ENCODE peak calls at places on chromosomes 13 and 19, in five cellular contexts. One of them, this sample, is unnamed.

GRCh38 chr19:35106898-35107540 is 8.6 kb upstream of the FXYD3 start:
- DNase-seq in hepatocyte: no peak
- DNase-seq in mammary epithelial cell: no peak
- DNase-seq in colonic mucosa: no peak
- DNase-seq in ovary: no peak
- DNase-seq in this sample: no peak

GRCh38 chr19:12884202-12884601 is 2.8 kb downstream of the KLF1 start:
- DNase-seq in hepatocyte: no peak
- DNase-seq in mammary epithelial cell: no peak
- DNase-seq in ovary: no peak
- DNase-seq in colonic mucosa: no peak
- DNase-seq in this sample: no peak

GRCh38 chr13:112562254-112562653 is 25.7 kb downstream of the TUBGCP3 start:
- DNase-seq in mammary epithelial cell: no peak
- DNase-seq in hepatocyte: no peak
- DNase-seq in ovary: no peak
- DNase-seq in colonic mucosa: no peak
- DNase-seq in this sample: no peak

GRCh38 chr19:54609356-54609791 is 15.9 kb downstream of the LILRA1 start:
- DNase-seq in mammary epithelial cell: no peak
- DNase-seq in hepatocyte: no peak
- DNase-seq in ovary: no peak
- DNase-seq in colonic mucosa: no peak
- DNase-seq in this sample: no peak

GRCh38 chr13:60627071-60627686 is 230.2 kb downstream of the TDRD3 start:
- DNase-seq in colonic mucosa: no peak
- DNase-seq in mammary epithelial cell: no peak
- DNase-seq in hepatocyte: peak; percentile 70
- DNase-seq in ovary: no peak
- DNase-seq in this sample: no peak

GRCh38 chr13:100826441-100826840 is 151.8 kb upstream of the TMTC4 start:
- DNase-seq in mammary epithelial cell: no peak
- DNase-seq in hepatocyte: no peak
- DNase-seq in ovary: no peak
- DNase-seq in colonic mucosa: no peak
- DNase-seq in this sample: no peak

GRCh38 chr13:48078251-48078656 is 16.6 kb downstream of the MED4 start:
- DNase-seq in ovary: no peak
- DNase-seq in mammary epithelial cell: peak; percentile 39
- DNase-seq in hepatocyte: no peak
- DNase-seq in colonic mucosa: no peak
- DNase-seq in this sample: no peak

GRCh38 chr13:99086149-99086868 is 108.4 kb upstream of the DOCK9 start:
- DNase-seq in ovary: peak; percentile 41
- DNase-seq in mammary epithelial cell: peak; percentile 64
- DNase-seq in colonic mucosa: peak; percentile 53
- DNase-seq in hepatocyte: peak; percentile 85
- DNase-seq in this sample: no peak

GRCh38 chr19:8654591-8655339 is 24.3 kb downstream of the NFILZ start:
- DNase-seq in ovary: peak; percentile 22
- DNase-seq in mammary epithelial cell: peak; percentile 16
- DNase-seq in colonic mucosa: peak; percentile 35
- DNase-seq in hepatocyte: peak; percentile 73
- DNase-seq in this sample: no peak

GRCh38 chr13:38366954-38367645 is 17.4 kb downstream of the UFM1 start:
- DNase-seq in ovary: no peak
- DNase-seq in mammary epithelial cell: peak; percentile 74
- DNase-seq in colonic mucosa: no peak
- DNase-seq in hepatocyte: no peak
- DNase-seq in this sample: no peak

GRCh38 chr19:30224689-30225606 is 147.2 kb upstream of the ZNF536 start:
- DNase-seq in hepatocyte: peak; percentile 22
- DNase-seq in ovary: no peak
- DNase-seq in mammary epithelial cell: no peak
- DNase-seq in colonic mucosa: no peak
- DNase-seq in this sample: no peak

GRCh38 chr13:48730971-48731658 is 77.4 kb downstream of the CYSLTR2 start:
- DNase-seq in hepatocyte: no peak
- DNase-seq in mammary epithelial cell: peak; percentile 73
- DNase-seq in ovary: no peak
- DNase-seq in colonic mucosa: no peak
- DNase-seq in this sample: no peak

GRCh38 chr19:39351537-39352037 is 9.4 kb downstream of the SAMD4B start:
- DNase-seq in colonic mucosa: no peak
- DNase-seq in ovary: no peak
- DNase-seq in hepatocyte: no peak
- DNase-seq in mammary epithelial cell: no peak
- DNase-seq in this sample: no peak

GRCh38 chr19:2589441-2589840 is 113.1 kb downstream of the GNG7 start:
- DNase-seq in colonic mucosa: no peak
- DNase-seq in hepatocyte: no peak
- DNase-seq in ovary: no peak
- DNase-seq in mammary epithelial cell: no peak
- DNase-seq in this sample: no peak

GRCh38 chr19:53503126-53503525 is 34.8 kb upstream of the ZNF331 start:
- DNase-seq in ovary: no peak
- DNase-seq in hepatocyte: no peak
- DNase-seq in colonic mucosa: no peak
- DNase-seq in mammary epithelial cell: no peak
- DNase-seq in this sample: no peak

GRCh38 chr19:19749332-19750130 is 16.6 kb upstream of the ZNF14 start:
- DNase-seq in mammary epithelial cell: no peak
- DNase-seq in hepatocyte: no peak
- DNase-seq in colonic mucosa: no peak
- DNase-seq in ovary: no peak
- DNase-seq in this sample: no peak

GRCh38 chr19:9793051-9793591 is 24.6 kb upstream of the ZNF846 start:
- DNase-seq in ovary: peak; percentile 69
- DNase-seq in colonic mucosa: peak; percentile 70
- DNase-seq in hepatocyte: peak; percentile 83
- DNase-seq in mammary epithelial cell: peak; percentile 36
- DNase-seq in this sample: no peak

GRCh38 chr19:16325161-16325527 is 518 bp downstream of the KLF2 start:
- DNase-seq in mammary epithelial cell: no peak
- DNase-seq in colonic mucosa: peak; percentile 44
- DNase-seq in ovary: peak; percentile 42
- DNase-seq in hepatocyte: peak; percentile 66
- DNase-seq in this sample: no peak

GRCh38 chr19:43667524-43668405 is 2.2 kb downstream of the PLAUR start:
- DNase-seq in hepatocyte: no peak
- DNase-seq in ovary: peak; percentile 32
- DNase-seq in mammary epithelial cell: no peak
- DNase-seq in colonic mucosa: peak; percentile 100
- DNase-seq in this sample: no peak

GRCh38 chr13:29581666-29582065 is 13.8 kb downstream of the SLC7A1 start:
- DNase-seq in mammary epithelial cell: no peak
- DNase-seq in colonic mucosa: no peak
- DNase-seq in ovary: no peak
- DNase-seq in hepatocyte: no peak
- DNase-seq in this sample: no peak

GRCh38 chr13:43782686-43783085 is 4.1 kb downstream of the ENOX1 start:
- DNase-seq in ovary: no peak
- DNase-seq in hepatocyte: no peak
- DNase-seq in colonic mucosa: no peak
- DNase-seq in mammary epithelial cell: peak; percentile 31
- DNase-seq in this sample: no peak

GRCh38 chr19:48739400-48739825 is 997 bp downstream of the RASIP1 start:
- DNase-seq in ovary: no peak
- DNase-seq in mammary epithelial cell: no peak
- DNase-seq in colonic mucosa: no peak
- DNase-seq in hepatocyte: no peak
- DNase-seq in this sample: no peak

GRCh38 chr13:37457594-37457993 is 141.0 kb downstream of the POSTN start:
- DNase-seq in ovary: no peak
- DNase-seq in colonic mucosa: no peak
- DNase-seq in mammary epithelial cell: no peak
- DNase-seq in hepatocyte: no peak
- DNase-seq in this sample: no peak

GRCh38 chr19:7637374-7638256 is 705 bp downstream of the STXBP2 start:
- DNase-seq in ovary: no peak
- DNase-seq in mammary epithelial cell: peak; percentile 8
- DNase-seq in hepatocyte: peak; percentile 76
- DNase-seq in colonic mucosa: peak; percentile 59
- DNase-seq in this sample: no peak

GRCh38 chr19:16351133-16351809 is 26.6 kb downstream of the KLF2 start:
- DNase-seq in hepatocyte: peak; percentile 2
- DNase-seq in colonic mucosa: no peak
- DNase-seq in mammary epithelial cell: no peak
- DNase-seq in ovary: no peak
- DNase-seq in this sample: no peak

GRCh38 chr19:51777570-51778460 is 16.8 kb downstream of the FPR2 start:
- DNase-seq in ovary: peak; percentile 79
- DNase-seq in hepatocyte: peak; percentile 91
- DNase-seq in mammary epithelial cell: peak; percentile 68
- DNase-seq in colonic mucosa: peak; percentile 47
- DNase-seq in this sample: peak; percentile 11

GRCh38 chr19:38061294-38061693 is 154.3 kb downstream of the SIPA1L3 start:
- DNase-seq in hepatocyte: no peak
- DNase-seq in mammary epithelial cell: peak; percentile 42
- DNase-seq in colonic mucosa: no peak
- DNase-seq in ovary: no peak
- DNase-seq in this sample: peak; percentile 54

GRCh38 chr19:36420961-36421748 is 2.7 kb upstream of the ZFP82 start:
- DNase-seq in hepatocyte: peak; percentile 20
- DNase-seq in mammary epithelial cell: peak; percentile 8
- DNase-seq in ovary: no peak
- DNase-seq in colonic mucosa: peak; percentile 16
- DNase-seq in this sample: no peak

GRCh38 chr13:99486996-99487395 is 14.3 kb upstream of the TM9SF2 start:
- DNase-seq in ovary: no peak
- DNase-seq in colonic mucosa: no peak
- DNase-seq in mammary epithelial cell: no peak
- DNase-seq in hepatocyte: no peak
- DNase-seq in this sample: no peak

GRCh38 chr19:31378404-31378803 is 29.2 kb upstream of the TSHZ3 start:
- DNase-seq in ovary: peak; percentile 76
- DNase-seq in mammary epithelial cell: peak; percentile 75
- DNase-seq in hepatocyte: peak; percentile 32
- DNase-seq in colonic mucosa: peak; percentile 27
- DNase-seq in this sample: peak; percentile 90

GRCh38 chr13:52780092-52780491 is 40.5 kb upstream of the CNMD start:
- DNase-seq in mammary epithelial cell: no peak
- DNase-seq in colonic mucosa: no peak
- DNase-seq in hepatocyte: no peak
- DNase-seq in ovary: no peak
- DNase-seq in this sample: no peak

GRCh38 chr13:45207319-45207718 is 6.5 kb upstream of the KCTD4 start:
- DNase-seq in mammary epithelial cell: no peak
- DNase-seq in hepatocyte: no peak
- DNase-seq in ovary: no peak
- DNase-seq in colonic mucosa: no peak
- DNase-seq in this sample: no peak

GRCh38 chr13:28636677-28637317 is 22.1 kb upstream of the POMP start:
- DNase-seq in mammary epithelial cell: peak; percentile 36
- DNase-seq in hepatocyte: peak; percentile 79
- DNase-seq in ovary: no peak
- DNase-seq in colonic mucosa: peak; percentile 54
- DNase-seq in this sample: no peak

GRCh38 chr13:22311734-22312404 is 641.0 kb downstream of the FGF9 start:
- DNase-seq in ovary: no peak
- DNase-seq in hepatocyte: no peak
- DNase-seq in colonic mucosa: no peak
- DNase-seq in mammary epithelial cell: no peak
- DNase-seq in this sample: no peak

GRCh38 chr13:23381877-23382276 is 51.6 kb downstream of the SACS start:
- DNase-seq in colonic mucosa: no peak
- DNase-seq in mammary epithelial cell: no peak
- DNase-seq in ovary: no peak
- DNase-seq in hepatocyte: no peak
- DNase-seq in this sample: no peak

GRCh38 chr19:41352609-41353465 is 885 bp downstream of the TGFB1 start:
- DNase-seq in ovary: peak; percentile 46
- DNase-seq in colonic mucosa: peak; percentile 73
- DNase-seq in hepatocyte: peak; percentile 73
- DNase-seq in mammary epithelial cell: peak; percentile 58
- DNase-seq in this sample: no peak

GRCh38 chr13:88800505-88800904 is 1129.3 kb downstream of the SLITRK5 start:
- DNase-seq in mammary epithelial cell: no peak
- DNase-seq in hepatocyte: no peak
- DNase-seq in colonic mucosa: no peak
- DNase-seq in ovary: no peak
- DNase-seq in this sample: no peak

DNA sequence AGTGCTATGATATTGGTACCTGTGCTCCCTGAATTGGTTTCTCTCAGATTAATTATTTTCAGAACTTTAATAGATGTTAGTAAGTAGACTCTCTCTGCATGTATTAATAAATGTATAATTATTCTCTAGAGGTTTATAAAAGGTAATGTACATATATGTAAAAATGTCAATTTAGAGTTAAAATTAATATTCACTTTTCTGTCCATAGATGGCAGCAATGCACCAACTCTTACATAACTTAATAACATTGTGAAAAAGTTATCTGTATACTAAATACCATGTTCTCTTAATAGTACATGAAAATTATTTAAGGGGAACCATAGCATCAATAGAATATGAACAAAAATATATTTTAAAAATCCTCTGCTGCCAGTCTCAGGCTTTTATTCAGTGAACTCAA is 515.0 kb upstream of the KLHL1 start:
- DNase-seq in hepatocyte: peak; percentile 17
- DNase-seq in ovary: no peak
- DNase-seq in mammary epithelial cell: no peak
- DNase-seq in colonic mucosa: no peak
- DNase-seq in this sample: no peak
- TF ChIP-seq CTCF in hepatocyte: peak; percentile 69
- TF ChIP-seq CTCF in ovary: no peak
- TF ChIP-seq CTCF in mammary epithelial cell: peak; percentile 43
- TF ChIP-seq CTCF in colonic mucosa: peak; percentile 37
- TF ChIP-seq CTCF in this sample: peak; percentile 4

GRCh38 chr13:113991191-113991669 is 17.4 kb upstream of the C13orf46 start:
- DNase-seq in colonic mucosa: no peak
- DNase-seq in ovary: no peak
- DNase-seq in mammary epithelial cell: no peak
- DNase-seq in hepatocyte: no peak
- DNase-seq in this sample: no peak
- H3K4me3 ChIP-seq in colonic mucosa: no peak overlapping the region
- H3K4me3 ChIP-seq in ovary: no peak overlapping the region
- H3K4me3 ChIP-seq in mammary epithelial cell: no peak overlapping the region
- H3K4me3 ChIP-seq in hepatocyte: no peak overlapping the region
- H3K4me3 ChIP-seq in this sample: no peak overlapping the region

GRCh38 chr13:98013241-98013640 is 59.8 kb downstream of the IPO5 start:
- DNase-seq in colonic mucosa: no peak
- DNase-seq in hepatocyte: no peak
- DNase-seq in mammary epithelial cell: no peak
- DNase-seq in ovary: no peak
- DNase-seq in this sample: no peak
- H3K36me3 ChIP-seq in colonic mucosa: no peaks in the 10 kb centered on the region
- H3K36me3 ChIP-seq in hepatocyte: no peaks in the 10 kb centered on the region
- H3K36me3 ChIP-seq in mammary epithelial cell: peaks cover 68% of the 10 kb centered on the region
- H3K36me3 ChIP-seq in ovary: no peaks in the 10 kb centered on the region
- H3K36me3 ChIP-seq in this sample: peaks cover 10% of the 10 kb centered on the region

GRCh38 chr13:95704510-95704909 is 27.6 kb downstream of the DNAJC3 start:
- DNase-seq in colonic mucosa: no peak
- DNase-seq in hepatocyte: no peak
- DNase-seq in ovary: no peak
- DNase-seq in mammary epithelial cell: no peak
- DNase-seq in this sample: no peak
- TF ChIP-seq CTCF in colonic mucosa: no peak
- TF ChIP-seq CTCF in hepatocyte: peak; percentile 4
- TF ChIP-seq CTCF in ovary: no peak
- TF ChIP-seq CTCF in mammary epithelial cell: peak; percentile 39
- TF ChIP-seq CTCF in this sample: no peak